ENCODE peak calls at places on chromosome 20, in six cellular contexts. G is A549, M is pancreas, N is hepatocyte, R is heart right ventricle, U is Calu3. T is an unnamed sample.
A peak's percentile ranks its signal among the peaks of the same experiment; 100 is the strongest.

GRCh38 chr20:34084227-34084923 is 27.7 kb downstream of the EIF2S2 start:
- DNase-seq in N (no peak), R (no peak), M (no peak), U (no peak), G (no peak), T (no peak)

GRCh38 chr20:63974402-63975200 is 4.8 kb downstream of the SAMD10 start:
- DNase-seq in M (peak; percentile 60), U (peak; percentile 65), N (peak; percentile 11), G (no peak), R (peak; percentile 22), T (no peak)

GRCh38 chr20:57693670-57694329 is 16.0 kb downstream of the PMEPA1 start:
- DNase-seq in M (no peak), G (no peak), N (no peak), R (no peak), U (no peak), T (no peak)

GRCh38 chr20:35490736-35491181 is 35.4 kb downstream of the CEP250 start:
- DNase-seq in M (no peak), N (no peak), R (no peak), G (no peak), U (no peak), T (no peak)

GRCh38 chr20:17971571-17972013 is 2.8 kb downstream of the MGME1 start:
- DNase-seq in U (no peak), N (no peak), M (no peak), R (no peak), G (no peak), T (no peak)

GRCh38 chr20:34199183-34199582 is 42.0 kb upstream of the ASIP start:
- DNase-seq in U (no peak), R (no peak), M (no peak), N (no peak), G (no peak), T (no peak)

GRCh38 chr20:41101660-41102059 is 35.7 kb upstream of the PLCG1 start:
- DNase-seq in U (no peak), G (no peak), R (no peak), M (no peak), N (no peak), T (no peak)

GRCh38 chr20:34553366-34553867 is 5.1 kb upstream of the MAP1LC3A start:
- DNase-seq in M (no peak), N (no peak), U (no peak), R (peak; percentile 33), G (no peak), T (no peak)

GRCh38 chr20:6104493-6105188 is 18.2 kb downstream of the FERMT1 start:
- DNase-seq in U (no peak), R (no peak), G (no peak), M (no peak), N (no peak), T (no peak)

GRCh38 chr20:59006167-59006863 is 739 bp downstream of the CTSZ start:
- DNase-seq in U (peak; percentile 31), G (no peak), R (no peak), M (peak; percentile 65), N (no peak), T (no peak)

GRCh38 chr20:53283597-53283996 is 310.0 kb downstream of the ZNF217 start:
- DNase-seq in N (no peak), M (no peak), R (no peak), U (no peak), G (no peak), T (no peak)

GRCh38 chr20:20207291-20207690 is 155.0 kb downstream of the CFAP61 start:
- DNase-seq in N (no peak), U (no peak), R (no peak), G (no peak), M (no peak), T (no peak)

GRCh38 chr20:36676701-36677421 is 30.9 kb upstream of the SLA2 start:
- DNase-seq in R (no peak), U (no peak), G (no peak), N (peak; percentile 95), M (no peak), T (no peak)

GRCh38 chr20:38223743-38224100 is 36.8 kb downstream of the KIAA1755 start:
- DNase-seq in N (no peak), M (peak; percentile 33), R (no peak), G (no peak), U (no peak), T (no peak)

GRCh38 chr20:19934792-19935491 is 82.2 kb upstream of the NAA20 start:
- DNase-seq in G (peak; percentile 51), R (peak; percentile 86), N (peak; percentile 22), U (peak; percentile 12), M (no peak), T (no peak)

GRCh38 chr20:57657537-57658446 is 37.6 kb upstream of the ZBP1 start:
- DNase-seq in M (peak; percentile 63), N (no peak), U (peak; percentile 15), R (peak; percentile 44), G (no peak), T (no peak)

GRCh38 chr20:64109831-64110391 is 2.5 kb upstream of the NPBWR2 start:
- DNase-seq in G (no peak), N (no peak), R (no peak), U (no peak), M (peak; percentile 51), T (no peak)

GRCh38 chr20:40470313-40471260 is 218.4 kb downstream of the MAFB start:
- DNase-seq in G (no peak), U (no peak), N (no peak), M (no peak), R (peak; percentile 27), T (no peak)

DNA sequence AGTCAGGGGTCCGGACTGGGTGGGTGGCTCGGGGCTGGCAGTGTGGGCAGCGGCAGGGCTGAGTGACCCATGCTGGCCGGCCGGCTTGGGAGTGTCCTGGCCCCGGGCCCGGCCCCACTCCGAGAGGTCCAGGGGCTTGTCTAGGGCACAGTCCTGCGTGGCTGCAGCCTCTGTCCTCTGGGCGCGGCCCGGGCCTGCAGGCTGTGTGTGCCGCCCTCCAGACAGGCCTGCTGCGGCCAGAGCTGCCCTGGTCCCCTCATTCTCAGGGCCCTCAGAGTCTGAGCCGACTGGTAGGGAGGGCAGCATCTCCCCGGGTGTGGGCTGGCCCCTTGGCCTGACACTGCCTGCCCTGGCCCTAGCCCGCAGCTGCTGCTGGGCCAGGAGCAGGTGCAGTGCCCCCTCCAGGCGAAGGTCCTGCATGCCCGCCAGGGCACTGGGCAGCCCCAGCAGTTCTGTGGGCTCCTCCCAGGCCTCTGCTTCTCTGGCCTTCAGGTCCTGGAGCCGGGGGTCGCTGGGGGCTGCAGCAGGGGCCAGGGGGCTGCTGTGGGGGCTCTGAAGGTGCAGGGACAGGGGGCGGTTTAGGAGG is 6.9 kb upstream of the CABLES2 start:
- DNase-seq in M (no peak), U (peak; percentile 41), R (no peak), G (peak; percentile 47), N (no peak), T (no peak)
- TF ChIP-seq CTCF in M (no peak), U (peak; percentile 22), R (no peak), G (peak; percentile 26), N (no peak), T (no peak)

GRCh38 chr20:48903705-48904104 is 17.8 kb upstream of the ARFGEF2 start:
- DNase-seq in G (no peak), N (no peak), M (no peak), U (no peak), R (no peak), T (no peak)

GRCh38 chr20:48904566-48905321 is 16.8 kb upstream of the ARFGEF2 start:
- DNase-seq in M (peak; percentile 63), R (peak; percentile 56), U (peak; percentile 75), N (peak; percentile 78), G (peak; percentile 70), T (peak; percentile 20)

GRCh38 chr20:48906221-48906877 is 15.2 kb upstream of the ARFGEF2 start:
- DNase-seq in M (no peak), N (no peak), U (no peak), R (no peak), G (no peak), T (no peak)

GRCh38 chr20:48908661-48909316 is 12.7 kb upstream of the ARFGEF2 start:
- DNase-seq in G (no peak), N (no peak), U (no peak), M (no peak), R (no peak), T (no peak)

GRCh38 chr20:48905322-48905647 is 16.2 kb upstream of the ARFGEF2 start:
- DNase-seq in M (no peak), N (no peak), R (no peak), U (no peak), G (no peak), T (no peak)
- TF ChIP-seq CTCF in M (no peak), N (no peak), R (no peak), U (no peak), G (no peak), T (no peak)

GRCh38 chr20:49910340-49910706 is 5.0 kb downstream of the SPATA2 start:
- DNase-seq in R (no peak), G (no peak), M (no peak), N (no peak), U (no peak), T (no peak)

GRCh38 chr20:49906615-49907154 is 8.6 kb downstream of the SPATA2 start:
- DNase-seq in U (no peak), G (no peak), N (no peak), R (no peak), M (no peak), T (no peak)

GRCh38 chr20:49907405-49908257 is 7.7 kb downstream of the SPATA2 start:
- DNase-seq in G (no peak), R (peak; percentile 34), U (no peak), N (no peak), M (no peak), T (no peak)

GRCh38 chr20:49908258-49908565 is 7.1 kb downstream of the SPATA2 start:
- DNase-seq in M (peak; percentile 37), N (no peak), U (no peak), G (no peak), R (no peak), T (no peak)

DNA sequence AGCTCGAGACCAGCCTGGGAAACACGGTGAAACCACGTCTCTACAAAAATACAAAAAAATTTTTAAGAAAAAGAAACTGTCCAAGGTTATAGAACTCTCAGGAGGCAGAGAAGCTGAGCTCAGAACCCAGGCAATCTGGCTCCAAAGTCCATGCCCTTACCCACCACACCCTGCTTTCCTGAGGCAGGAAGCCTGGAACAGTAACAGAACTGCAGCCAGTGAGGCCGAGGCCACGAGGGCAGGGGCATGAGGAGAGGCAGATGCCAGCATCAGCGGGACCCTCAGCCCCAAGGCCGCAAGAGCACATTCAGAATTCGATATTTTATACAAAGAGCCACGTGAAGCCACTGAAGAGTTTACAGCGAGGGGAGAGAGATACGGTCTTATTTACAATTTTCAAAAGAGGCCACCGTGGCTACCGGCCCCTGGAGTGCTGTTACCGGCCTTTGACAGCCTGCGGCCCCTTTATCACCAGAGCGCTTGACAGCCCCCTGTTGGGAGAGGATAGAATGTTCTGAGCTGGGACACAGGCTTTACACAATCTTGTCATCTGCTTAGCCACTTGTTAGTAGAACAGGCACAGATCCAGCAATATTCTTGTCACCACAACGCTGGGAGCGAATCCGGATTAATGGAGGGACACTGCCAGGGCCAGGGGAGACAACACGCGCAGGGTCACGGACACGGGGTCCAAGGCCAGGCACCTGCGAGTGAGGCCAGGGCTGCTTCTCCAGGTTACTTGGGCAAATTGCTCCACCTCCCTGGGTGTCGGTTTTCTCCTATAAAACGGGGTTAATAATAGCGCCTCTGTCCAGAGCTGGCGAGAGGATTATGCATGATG is 5.6 kb downstream of the SPATA2 start:
- DNase-seq in G (no peak), R (peak; percentile 40), N (peak; percentile 68), U (no peak), M (peak; percentile 54), T (no peak)
- TF ChIP-seq CTCF in G (no peak), R (peak; percentile 43), N (peak; percentile 30), U (peak; percentile 38), M (no peak), T (no peak)

DNA sequence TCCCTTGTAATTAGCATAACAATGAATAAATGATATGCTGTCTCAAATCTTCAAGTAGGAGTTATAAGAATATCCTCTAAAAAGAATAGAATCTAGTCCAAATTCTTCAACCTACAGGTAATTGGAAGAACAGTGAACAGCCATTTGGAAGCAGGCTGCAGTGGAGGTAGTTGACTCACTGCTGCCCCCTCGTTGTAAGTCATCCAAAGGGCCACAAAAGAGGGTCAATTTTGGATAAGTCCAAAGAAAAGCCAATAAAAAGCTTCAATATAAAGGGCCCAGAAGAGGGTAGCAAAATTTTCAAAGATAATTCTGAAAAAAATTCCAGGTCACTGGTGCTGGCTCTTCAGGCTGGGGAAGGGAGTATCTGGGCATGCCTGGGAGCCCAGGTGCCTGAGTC is 60.8 kb upstream of the SSTR4 start:
- DNase-seq in N (peak; percentile 30), U (peak; percentile 1), M (no peak), G (no peak), R (no peak), T (no peak)
- TF ChIP-seq CTCF in N (peak; percentile 25), U (peak; percentile 23), M (no peak), G (peak; percentile 40), R (peak; percentile 18), T (peak; percentile 54)